ENCODE peak calls at places on chromosomes 4 and X, in eight cellular contexts. E is lower lobe of right lung, H is suprapubic skin, M is tibial artery, N is AG10803, R is AG09309, C is fibroblast of lung, B is H1. Z is an unnamed sample.
A peak's percentile ranks its signal among the peaks of the same experiment; 100 is the strongest.

GRCh38 chr4:173231916-173232315 is 63.3 kb downstream of the GALNT7 start:
- DNase-seq in H (no peak), M (no peak), N (peak; percentile 6), C (peak; percentile 40), E (no peak), R (no peak), B (no peak), Z (no peak)

GRCh38 chr4:132572210-132572609 is 576.9 kb upstream of the PCDH10 start:
- DNase-seq in C (peak; percentile 49), E (no peak), M (no peak), H (no peak), N (no peak), B (no peak), R (no peak), Z (no peak)

GRCh38 chr4:184163813-184164212 is 53.9 kb downstream of the ENPP6 start:
- DNase-seq in E (peak; percentile 73), B (no peak), H (no peak), C (peak; percentile 38), M (no peak), N (peak; percentile 12), R (no peak), Z (peak; percentile 52)

GRCh38 chr4:7610841-7611240 is 176.1 kb upstream of the PSAPL1 start:
- DNase-seq in B (no peak), H (no peak), N (no peak), R (no peak), E (no peak), M (no peak), C (no peak), Z (no peak)

GRCh38 chrX:18290200-18290599 is 64.3 kb downstream of the SCML2 start:
- DNase-seq in N (peak; percentile 12), E (no peak), B (no peak), M (no peak), H (no peak), C (peak; percentile 0), R (no peak), Z (no peak)

GRCh38 chr4:147139455-147140198 is 194.0 kb upstream of the TTC29 start:
- DNase-seq in M (no peak), B (no peak), N (no peak), E (no peak), C (no peak), R (no peak), H (no peak), Z (no peak)

GRCh38 chr4:142549726-142550463 is 296.2 kb downstream of the INPP4B start:
- DNase-seq in M (no peak), R (no peak), H (no peak), N (peak; percentile 82), C (peak; percentile 52), B (no peak), E (no peak), Z (no peak)

GRCh38 chr4:142512161-142512560 is 333.9 kb downstream of the INPP4B start:
- DNase-seq in R (no peak), M (no peak), N (no peak), H (no peak), E (no peak), B (no peak), C (peak; percentile 22), Z (no peak)

GRCh38 chr4:103400405-103400804 is 202.3 kb upstream of the CENPE start:
- DNase-seq in C (no peak), R (no peak), M (no peak), H (no peak), B (no peak), E (no peak), N (no peak), Z (no peak)

GRCh38 chr4:125096662-125097061 is 218.1 kb upstream of the FAT4 start:
- DNase-seq in N (no peak), R (no peak), H (no peak), C (no peak), M (no peak), B (no peak), E (no peak), Z (no peak)

GRCh38 chr4:20440170-20440569 is 188.5 kb downstream of the SLIT2 start:
- DNase-seq in N (no peak), M (no peak), R (no peak), H (no peak), B (no peak), C (no peak), E (no peak), Z (no peak)

GRCh38 chr4:139227729-139228404 is 50.8 kb upstream of the ELF2 start:
- DNase-seq in H (no peak), M (no peak), E (no peak), C (no peak), R (no peak), B (no peak), N (no peak), Z (peak; percentile 9)

GRCh38 chr4:59655996-59656395 is 1544.1 kb upstream of the ADGRL3 start:
- DNase-seq in E (no peak), R (no peak), C (no peak), H (no peak), N (no peak), M (no peak), B (no peak), Z (no peak)

GRCh38 chr4:114257516-114257915 is 278.1 kb upstream of the ARSJ start:
- DNase-seq in B (no peak), M (no peak), N (no peak), H (no peak), E (no peak), C (peak; percentile 76), R (peak; percentile 8), Z (no peak)

GRCh38 chr4:77956917-77957316 is 94.3 kb downstream of the MRPL1 start:
- DNase-seq in B (no peak), M (no peak), N (no peak), H (no peak), C (no peak), R (no peak), E (no peak), Z (peak; percentile 15)

GRCh38 chrX:45872480-45872879 is 671.8 kb upstream of the DIPK2B start:
- DNase-seq in C (no peak), H (no peak), E (no peak), R (no peak), B (no peak), M (no peak), N (no peak), Z (peak; percentile 17)

GRCh38 chr4:141636077-141636770 is at the start of gene IL15:
- DNase-seq in B (peak; percentile 50), H (peak; percentile 82), C (peak; percentile 60), E (peak; percentile 84), R (no peak), N (no peak), M (peak; percentile 81), Z (peak; percentile 78)

GRCh38 chr4:164937576-164938270 is 39.7 kb downstream of the TRIM61 start:
- DNase-seq in R (no peak), H (no peak), E (no peak), N (peak; percentile 48), M (no peak), C (peak; percentile 50), B (no peak), Z (peak; percentile 7)

GRCh38 chr4:164933244-164933643 is 44.2 kb downstream of the TRIM61 start:
- DNase-seq in R (no peak), E (no peak), H (no peak), B (no peak), M (no peak), C (no peak), N (no peak), Z (no peak)

GRCh38 chr4:164931551-164932324 is 45.7 kb downstream of the TRIM61 start:
- DNase-seq in H (no peak), R (no peak), M (no peak), C (no peak), B (no peak), N (peak; percentile 42), E (no peak), Z (no peak)

GRCh38 chr4:164930647-164931046 is 46.8 kb downstream of the TRIM61 start:
- DNase-seq in E (no peak), N (no peak), M (no peak), C (no peak), B (no peak), H (no peak), R (no peak), Z (no peak)

DNA sequence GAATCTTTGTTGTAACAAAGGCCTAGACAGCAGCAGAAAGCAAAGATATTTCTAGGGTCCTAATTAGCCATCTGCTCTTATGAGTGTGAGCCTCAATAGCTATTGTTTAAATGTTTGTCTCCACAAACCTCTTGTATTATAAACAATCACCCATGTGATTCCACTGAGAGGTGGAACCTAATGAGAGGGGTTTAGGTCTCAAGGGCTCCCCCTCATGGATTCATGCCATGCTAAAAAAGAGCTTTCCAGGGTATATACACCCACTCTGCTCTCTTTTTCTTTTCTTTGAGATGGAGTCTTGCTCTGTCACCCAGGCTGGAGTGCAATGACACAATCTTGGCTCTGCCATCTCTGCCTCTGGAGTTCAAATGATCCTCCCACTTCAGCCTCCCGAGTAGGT is 42.1 kb downstream of the TRIM61 start:
- DNase-seq in M (no peak), C (no peak), B (no peak), H (no peak), R (no peak), N (no peak), E (no peak), Z (peak; percentile 3)
- TF ChIP-seq CTCF in M (no peak), C (no peak), B (peak; percentile 62), H (no peak), R (no peak), N (no peak), E (no peak), Z (no peak)

GRCh38 chr4:81485310-81485980 is 13.7 kb upstream of the RASGEF1B start:
- DNase-seq in R (no peak), H (no peak), E (no peak), C (no peak), N (no peak), B (no peak), M (no peak), Z (no peak)
- TF ChIP-seq CTCF in R (no peak), H (no peak), E (no peak), C (no peak), N (no peak), B (no peak), M (no peak), Z (no peak)

GRCh38 chr4:73021634-73022033 is 47.9 kb downstream of the COX18 start:
- DNase-seq in H (no peak), R (peak; percentile 16), E (no peak), N (peak; percentile 34), C (peak; percentile 23), B (no peak), M (no peak), Z (peak; percentile 8)
- TF ChIP-seq CTCF in H (no peak), R (peak; percentile 56), E (no peak), N (peak; percentile 42), C (no peak), B (peak; percentile 47), M (peak; percentile 25), Z (peak; percentile 22)

GRCh38 chr4:119695216-119695615 is 66.6 kb upstream of the PDE5A start:
- DNase-seq in B (no peak), M (no peak), H (no peak), N (no peak), R (no peak), C (no peak), E (no peak), Z (no peak)

GRCh38 chr4:119693127-119693526 is 64.5 kb upstream of the PDE5A start:
- DNase-seq in H (no peak), C (peak; percentile 25), R (peak; percentile 11), B (no peak), M (no peak), E (no peak), N (peak; percentile 14), Z (no peak)

GRCh38 chr4:119690871-119691270 is 62.3 kb upstream of the PDE5A start:
- DNase-seq in E (no peak), B (no peak), R (no peak), M (no peak), N (no peak), C (no peak), H (no peak), Z (no peak)

GRCh38 chr4:119688439-119688838 is 59.8 kb upstream of the PDE5A start:
- DNase-seq in B (no peak), H (no peak), M (no peak), C (no peak), E (no peak), R (no peak), N (no peak), Z (no peak)

GRCh38 chr4:119692001-119692400 is 63.4 kb upstream of the PDE5A start:
- DNase-seq in E (no peak), N (peak; percentile 42), M (no peak), C (peak; percentile 60), B (no peak), R (peak; percentile 14), H (no peak), Z (no peak)
- TF ChIP-seq CTCF in E (no peak), N (peak; percentile 41), M (peak; percentile 25), C (peak; percentile 26), B (no peak), R (peak; percentile 57), H (no peak), Z (no peak)

Z was measured in activated CD8-positive, alpha-beta T cell treated with anti-CD3 and anti-CD28 coated beads for 36 hours.